ENCODE peak calls at places on chromosomes 12 and 14, in eight cellular contexts. B, A, M, E, D, C, P and J are unnamed samples.

GRCh38 chr12:18224745-18225144 is 36.6 kb upstream of the PIK3C2G start:
- DNase-seq in C (peak; percentile 77), P (peak; percentile 26), D (peak; percentile 7), M (peak; percentile 18), E (no peak), B (no peak), A (peak; percentile 56), J (no peak)

GRCh38 chr14:29630566-29631160 is 297.0 kb downstream of the PRKD1 start:
- DNase-seq in D (no peak), C (no peak), P (no peak), A (no peak), B (no peak), M (peak; percentile 33), E (no peak), J (no peak)

GRCh38 chr12:120991965-120992364 is 13.6 kb downstream of the HNF1A start:
- DNase-seq in A (no peak), E (no peak), D (no peak), P (no peak), C (no peak), M (no peak), B (no peak), J (no peak)

GRCh38 chr12:27733052-27733656 is 22.5 kb downstream of the MRPS35 start:
- DNase-seq in E (no peak), M (peak; percentile 53), B (peak; percentile 52), D (no peak), C (peak; percentile 67), P (peak; percentile 41), A (no peak), J (no peak)

GRCh38 chr12:16198884-16199283 is 78.6 kb downstream of the SLC15A5 start:
- DNase-seq in B (no peak), D (no peak), A (no peak), E (no peak), C (no peak), M (no peak), P (no peak), J (no peak)

GRCh38 chr14:33842299-33842698 is 108.6 kb downstream of the EGLN3 start:
- DNase-seq in B (no peak), A (no peak), E (no peak), P (no peak), M (no peak), C (no peak), D (no peak), J (no peak)

GRCh38 chr14:26917086-26917485 is 319.3 kb upstream of the NOVA1 start:
- DNase-seq in E (no peak), A (no peak), B (peak; percentile 17), C (peak; percentile 71), P (no peak), D (no peak), M (no peak), J (no peak)

GRCh38 chr12:57299514-57300016 is 48.6 kb upstream of the STAC3 start:
- DNase-seq in D (peak; percentile 21), P (no peak), M (peak; percentile 7), B (no peak), C (peak; percentile 56), A (no peak), E (no peak), J (peak; percentile 11)

GRCh38 chr12:21751517-21751916 is 23.0 kb downstream of the KCNJ8 start:
- DNase-seq in B (peak; percentile 24), D (no peak), M (peak; percentile 91), A (no peak), E (no peak), P (no peak), C (peak; percentile 89), J (no peak)

GRCh38 chr14:91509083-91509877 is 830 bp downstream of the PPP4R3A start:
- DNase-seq in D (no peak), P (peak; percentile 47), A (no peak), B (peak; percentile 44), E (peak; percentile 13), C (peak; percentile 8), M (peak; percentile 13), J (no peak)

GRCh38 chr14:24673534-24674203 is 39.7 kb upstream of the GZMB start:
- DNase-seq in B (no peak), C (no peak), E (peak; percentile 48), M (no peak), P (no peak), D (no peak), A (no peak), J (no peak)